ENCODE peak calls at places on chromosomes 4 and X, in nine cellular contexts. L is RWPE1, M is heart left ventricle, Q is AG09309, N is MM.1S, B is colonic mucosa, D is tibial nerve, G is suprapubic skin, O is neural crest cell. I is an unnamed sample.

GRCh38 chrX:56550667-56551066 is 12.8 kb upstream of the UBQLN2 start:
- DNase-seq in Q (no peak), B (no peak), O (no peak), L (no peak), N (no peak), D (no peak), G (no peak), M (no peak), I (no peak)

GRCh38 chr4:3135155-3136011 is 60.9 kb downstream of the HTT start:
- DNase-seq in O (no peak), D (no peak), M (no peak), L (no peak), Q (no peak), B (no peak), N (peak), G (no peak), I (no peak)

GRCh38 chr4:118154643-118155042 is 120.4 kb downstream of the NDST3 start:
- DNase-seq in O (no peak), L (no peak), G (no peak), Q (peak), B (no peak), N (no peak), D (no peak), M (no peak), I (peak)

GRCh38 chrX:23783569-23784486 is 855 bp downstream of the SAT1 start:
- DNase-seq in L (no peak), D (no peak), B (no peak), M (no peak), N (no peak), G (no peak), O (no peak), Q (no peak), I (no peak)

GRCh38 chr4:4781936-4782754 is 77.3 kb upstream of the MSX1 start:
- DNase-seq in N (no peak), D (no peak), O (no peak), M (no peak), L (no peak), B (no peak), Q (no peak), G (no peak), I (no peak)

GRCh38 chrX:41009816-41010187 is 75.4 kb upstream of the USP9X start:
- DNase-seq in G (no peak), Q (no peak), D (no peak), M (no peak), B (no peak), N (no peak), L (no peak), O (no peak), I (no peak)

GRCh38 chr4:52876063-52876462 is 13.9 kb downstream of the RASL11B start:
- DNase-seq in Q (no peak), B (no peak), D (no peak), O (no peak), L (no peak), G (no peak), M (no peak), N (no peak), I (no peak)

GRCh38 chr4:86876894-86877685 is 15.1 kb downstream of the C4orf36 start:
- DNase-seq in Q (no peak), L (no peak), M (no peak), G (no peak), O (no peak), B (no peak), D (no peak), N (no peak), I (no peak)

GRCh38 chr4:150150545-150151156 is 72.4 kb downstream of the DCLK2 start:
- DNase-seq in M (no peak), N (no peak), D (no peak), O (no peak), Q (no peak), L (no peak), B (no peak), G (no peak), I (no peak)

GRCh38 chr4:103996059-103996458 is 276.3 kb upstream of the TACR3 start:
- DNase-seq in O (no peak), D (no peak), N (no peak), Q (no peak), B (no peak), M (no peak), G (no peak), L (peak), I (peak)

GRCh38 chr4:76767983-76768382 is 130.0 kb downstream of the SOWAHB start:
- DNase-seq in L (no peak), B (no peak), M (no peak), O (no peak), N (no peak), G (no peak), Q (no peak), D (no peak), I (no peak)

GRCh38 chrX:135973025-135973547 is 702 bp downstream of the MMGT1 start:
- DNase-seq in Q (no peak), N (peak), G (no peak), D (peak), B (peak), M (no peak), O (no peak), L (no peak), I (no peak)

GRCh38 chrX:68953331-68953730 is 124.5 kb downstream of the EFNB1 start:
- DNase-seq in Q (no peak), O (no peak), M (no peak), N (no peak), L (no peak), D (no peak), B (no peak), G (no peak), I (no peak)

GRCh38 chr4:152220201-152220666 is 315.7 kb downstream of the FBXW7 start:
- DNase-seq in N (no peak), G (no peak), L (peak), Q (peak), O (no peak), M (no peak), D (no peak), B (no peak), I (peak)

GRCh38 chr4:52996261-52997131 is 134.4 kb downstream of the RASL11B start:
- DNase-seq in D (peak), L (no peak), B (no peak), N (no peak), O (no peak), Q (no peak), G (no peak), M (no peak), I (peak)

GRCh38 chr4:184550476-184550875 is 76.1 kb upstream of the IRF2 start:
- DNase-seq in Q (no peak), B (no peak), D (no peak), N (no peak), O (no peak), M (no peak), L (no peak), G (no peak), I (no peak)

GRCh38 chrX:131827935-131828334 is 195.2 kb upstream of the STK26 start:
- DNase-seq in N (peak), O (no peak), L (no peak), M (no peak), Q (no peak), D (no peak), G (no peak), B (no peak), I (no peak)

GRCh38 chr4:183330841-183331240 is 8.6 kb upstream of the CLDN24 start:
- DNase-seq in G (no peak), D (no peak), M (no peak), N (no peak), O (no peak), L (no peak), Q (no peak), B (no peak), I (no peak)

DNA sequence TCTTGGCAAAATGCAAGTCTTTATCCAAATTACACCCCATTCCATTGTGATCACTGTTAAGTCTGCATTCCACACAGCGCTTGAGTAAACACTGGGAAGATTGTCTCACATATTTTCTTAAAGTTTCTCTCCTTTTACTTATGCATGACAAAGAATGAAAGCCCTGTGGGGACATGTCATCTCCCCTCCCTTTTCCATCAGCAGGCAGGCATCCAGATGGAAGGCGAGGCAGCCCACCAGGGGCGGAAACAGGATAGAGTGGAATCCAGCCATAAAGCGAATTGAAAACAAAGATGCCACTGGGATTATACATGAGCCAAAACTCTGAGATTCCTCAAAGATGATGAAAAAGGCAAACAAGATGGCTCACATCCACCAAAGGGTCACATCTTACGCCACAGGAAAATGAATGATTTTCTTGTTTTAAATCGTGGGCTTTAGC is 78.2 kb downstream of the AFAP1 start:
- DNase-seq in B (no peak), M (no peak), D (no peak), G (no peak), L (peak), N (no peak), Q (peak), O (no peak), I (peak)
- TF ChIP-seq CTCF in B (no peak), M (no peak), D (no peak), G (no peak), L (no peak), N (no peak), Q (peak), O (no peak), I (no peak)

DNA sequence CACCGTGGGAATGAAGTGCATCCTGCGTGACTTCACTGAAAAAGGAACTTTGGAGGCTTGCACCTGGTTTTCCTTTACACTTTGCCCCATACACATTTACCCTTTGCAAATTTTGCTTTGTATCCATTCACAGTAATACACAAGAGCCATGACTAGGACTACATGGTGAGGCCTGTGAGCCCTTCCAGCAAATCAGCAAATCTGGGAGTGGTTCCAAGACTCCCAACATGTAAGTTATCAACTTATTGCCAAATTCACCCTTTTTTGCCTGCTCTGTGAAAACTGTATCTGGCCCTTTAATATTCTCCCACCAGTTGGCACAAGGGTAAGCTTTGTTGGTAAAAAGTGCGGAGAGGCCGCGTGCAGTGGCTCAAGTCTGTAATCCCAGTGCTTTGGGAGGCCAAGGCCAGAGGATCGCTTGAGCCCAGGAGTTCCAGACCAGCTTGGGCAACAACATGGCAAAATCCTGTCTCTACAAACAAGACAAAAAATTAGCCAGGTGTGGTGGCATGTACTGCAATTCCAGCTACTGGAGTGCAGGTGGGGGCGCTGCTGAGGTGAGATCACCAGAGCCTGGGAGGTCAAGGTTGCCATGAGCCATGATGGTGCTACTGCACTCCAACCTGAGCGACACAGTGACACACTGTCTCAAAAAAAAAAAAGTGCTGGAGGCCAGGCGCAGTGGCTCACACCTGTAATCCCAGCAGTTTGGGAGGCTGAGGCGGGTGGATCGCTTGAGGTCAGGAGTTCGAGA is 5.0 kb downstream of the PRMT9 start:
- DNase-seq in L (no peak), B (no peak), D (no peak), N (peak), G (no peak), M (no peak), Q (no peak), O (no peak), I (no peak)
- TF ChIP-seq CTCF in L (no peak), B (no peak), D (no peak), N (peak), G (no peak), M (no peak), Q (no peak), O (no peak), I (no peak)

GRCh38 chrX:2500091-2500680 is 590 bp downstream of the DHRSX start:
- DNase-seq in M (peak), Q (no peak), L (peak), G (no peak), O (peak), N (peak), B (peak), D (no peak), I (no peak)
- TF ChIP-seq CTCF in M (no peak), Q (no peak), L (peak), G (no peak), O (peak), N (peak), B (no peak), D (no peak), I (no peak)

DNA sequence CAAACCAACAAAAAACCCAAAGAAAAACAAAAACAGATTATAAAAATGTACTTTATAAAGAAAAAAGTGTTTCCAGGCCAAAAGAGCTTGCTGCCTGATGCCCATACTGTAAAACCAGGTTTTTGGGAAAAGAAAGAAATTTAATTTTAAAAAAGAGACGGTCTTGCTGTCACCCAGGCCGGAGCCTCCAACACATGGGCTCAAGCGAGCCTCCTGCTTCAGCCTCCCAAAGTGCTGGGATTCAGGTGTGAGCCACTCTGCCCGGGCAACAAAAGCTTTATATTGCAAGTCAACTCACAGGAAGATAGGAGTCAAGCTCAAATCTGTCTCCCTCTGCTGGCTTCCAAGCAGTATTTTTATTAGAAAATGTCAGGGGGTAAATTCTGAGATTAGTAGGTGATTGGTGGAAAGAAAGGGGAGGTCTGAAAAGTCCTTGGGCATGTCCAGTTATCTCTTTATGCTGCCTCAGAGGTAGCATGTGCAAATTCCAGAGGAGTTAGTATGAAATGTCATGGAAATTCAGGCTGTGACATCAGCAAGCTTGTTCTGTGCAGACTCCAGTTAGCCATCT is 39.4 kb downstream of the MGST2 start:
- DNase-seq in O (no peak), L (peak), M (no peak), N (no peak), G (no peak), B (no peak), Q (no peak), D (no peak), I (no peak)
- TF ChIP-seq CTCF in O (peak), L (no peak), M (no peak), N (peak), G (no peak), B (no peak), Q (peak), D (no peak), I (no peak)

GRCh38 chrX:54922547-54922946 is 1.9 kb downstream of the TRO start:
- DNase-seq in L (no peak), O (no peak), M (no peak), Q (no peak), G (no peak), B (no peak), N (no peak), D (no peak), I (no peak)
- TF ChIP-seq CTCF in L (no peak), O (no peak), M (no peak), Q (no peak), G (no peak), B (no peak), N (no peak), D (no peak), I (no peak)

GRCh38 chr4:74365761-74366160 is 816 bp downstream of the EREG start:
- DNase-seq in B (peak), M (no peak), N (no peak), L (no peak), G (no peak), O (no peak), D (no peak), Q (no peak), I (no peak)
- TF ChIP-seq CTCF in B (no peak), M (no peak), N (no peak), L (no peak), G (no peak), O (no peak), D (no peak), Q (no peak), I (no peak)

GRCh38 chr4:112073201-112073600 is 72.1 kb upstream of the FAM241A start:
- DNase-seq in O (no peak), D (no peak), M (no peak), B (no peak), N (no peak), L (no peak), Q (no peak), G (no peak), I (no peak)
- TF ChIP-seq CTCF in O (no peak), D (no peak), M (no peak), B (no peak), N (no peak), L (no peak), Q (no peak), G (no peak), I (no peak)

GRCh38 chr4:78517050-78517652 is 34.4 kb upstream of the ANXA3 start:
- DNase-seq in O (no peak), M (no peak), N (peak), B (no peak), Q (no peak), G (no peak), L (peak), D (no peak), I (peak)
- TF ChIP-seq CTCF in O (peak), M (peak), N (peak), B (peak), Q (peak), G (peak), L (peak), D (peak), I (peak)

GRCh38 chr4:80592950-80593349 is 257.4 kb downstream of the CFAP299 start:
- DNase-seq in L (no peak), M (no peak), D (no peak), N (no peak), O (no peak), B (no peak), Q (no peak), G (no peak), I (no peak)
- TF ChIP-seq CTCF in L (no peak), M (no peak), D (no peak), N (peak), O (peak), B (peak), Q (no peak), G (no peak), I (peak)

DNA sequence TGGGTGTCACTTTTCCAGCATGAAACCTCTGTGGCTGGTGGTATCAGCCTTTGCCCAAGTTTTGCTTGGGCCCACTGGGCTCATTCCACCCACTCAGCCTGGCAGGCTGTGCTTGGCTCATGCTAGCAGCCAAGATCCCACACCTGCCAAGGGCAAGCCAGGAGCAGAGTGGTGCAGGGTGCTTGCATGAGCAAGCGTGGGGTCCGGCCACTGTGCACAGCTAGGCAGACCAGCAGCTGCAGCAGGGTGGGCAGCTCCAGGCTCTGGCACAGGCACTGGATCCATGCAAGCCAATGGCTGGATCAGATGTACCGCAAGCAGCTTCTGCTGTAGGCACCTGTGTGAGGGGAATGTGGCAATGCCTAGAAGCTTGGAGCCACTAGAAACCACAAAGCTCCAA is 253.9 kb downstream of the SPOCK3 start:
- DNase-seq in B (no peak), O (no peak), G (no peak), Q (no peak), L (no peak), M (no peak), D (no peak), N (no peak), I (no peak)
- TF ChIP-seq CTCF in B (no peak), O (no peak), G (no peak), Q (no peak), L (no peak), M (no peak), D (no peak), N (no peak), I (no peak)

I was measured in astrocyte of the cerebellum.